ENCODE peak calls at places on chromosomes 4 and X, in six cellular contexts. T is AG09309; B is cardiac muscle cell; U is G401; Y is activated naive CD4-positive, alpha-beta T cell; Q is ACHN. G is an unnamed sample.

GRCh38 chrX:3803713-3804112 is 90.3 kb upstream of the PRKX start:
- DNase-seq in T (no peak), Q (no peak), Y (no peak), B (no peak), U (no peak), G (no peak)

GRCh38 chrX:22730542-22730941 is 269.2 kb upstream of the DDX53 start:
- DNase-seq in U (no peak), T (no peak), B (no peak), Y (no peak), Q (no peak), G (no peak)

GRCh38 chrX:137565318-137565904 is 516 bp upstream of the ZIC3 start:
- DNase-seq in T (no peak), U (peak), Y (no peak), B (peak), Q (no peak), G (peak)

GRCh38 chr4:152159773-152160172 is 376.1 kb downstream of the FBXW7 start:
- DNase-seq in B (peak), Q (no peak), U (no peak), T (no peak), Y (no peak), G (no peak)

GRCh38 chr4:35125995-35126712 is 1118.2 kb downstream of the ARAP2 start:
- DNase-seq in U (peak), Y (no peak), Q (no peak), B (peak), T (no peak), G (peak)

GRCh38 chrX:138058931-138059330 is 493.0 kb downstream of the ZIC3 start:
- DNase-seq in Y (no peak), Q (no peak), U (no peak), B (no peak), T (no peak), G (no peak)

GRCh38 chr4:119059221-119059620 is 76.4 kb upstream of the MYOZ2 start:
- DNase-seq in Y (no peak), T (no peak), U (no peak), Q (no peak), B (no peak), G (no peak)

GRCh38 chr4:158998624-158999023 is 104.3 kb upstream of the RAPGEF2 start:
- DNase-seq in B (no peak), U (no peak), Y (no peak), Q (peak), T (peak), G (no peak)

GRCh38 chr4:72365016-72365415 is 204.0 kb downstream of the ADAMTS3 start:
- DNase-seq in B (no peak), T (no peak), Y (no peak), Q (no peak), U (no peak), G (no peak)

GRCh38 chr4:94621491-94622080 is 136.2 kb upstream of the BMPR1B start:
- DNase-seq in B (peak), Y (no peak), Q (peak), U (peak), T (no peak), G (peak)

GRCh38 chr4:89549907-89550306 is 242.3 kb upstream of the GPRIN3 start:
- DNase-seq in T (no peak), Q (no peak), Y (no peak), U (no peak), B (no peak), G (no peak)

GRCh38 chrX:69066966-69067525 is 98.2 kb downstream of the PJA1 start:
- DNase-seq in U (no peak), B (no peak), Q (no peak), T (no peak), Y (no peak), G (no peak)

GRCh38 chr4:37644962-37645361 is 41.2 kb downstream of the RELL1 start:
- DNase-seq in Q (no peak), T (no peak), B (no peak), U (no peak), Y (no peak), G (no peak)

GRCh38 chr4:124278477-124278876 is 434.1 kb downstream of the ANKRD50 start:
- DNase-seq in U (no peak), Q (no peak), Y (no peak), B (peak), T (no peak), G (no peak)

GRCh38 chrX:65587616-65588526 is 53.3 kb upstream of the LAS1L start:
- DNase-seq in T (peak), Q (no peak), Y (no peak), B (no peak), U (no peak), G (no peak)

GRCh38 chr4:3369781-3370660 is 71.7 kb upstream of the HGFAC start:
- DNase-seq in T (peak), B (peak), U (peak), Q (no peak), Y (no peak), G (peak)